ENCODE peak calls at places on chromosome 17, in ten cellular contexts. One of them, this sample, is unnamed.

GRCh38 chr17:5537251-5537650 is 47.1 kb downstream of the NLRP1 start:
- DNase-seq in CD4-positive, alpha-beta memory T cell: no peak
- DNase-seq in CD8-positive, alpha-beta T cell: no peak
- DNase-seq in PC-9: no peak
- DNase-seq in cardiac muscle cell: no peak
- DNase-seq in heart right ventricle: no peak
- DNase-seq in endothelial cell of umbilical vein: no peak
- DNase-seq in OCI-LY7: no peak
- DNase-seq in thoracic aorta: no peak
- DNase-seq in tibial nerve: no peak
- DNase-seq in this sample: no peak

GRCh38 chr17:34826332-34826731 is 134.9 kb downstream of the CCT6B start:
- DNase-seq in CD4-positive, alpha-beta memory T cell: no peak
- DNase-seq in CD8-positive, alpha-beta T cell: no peak
- DNase-seq in PC-9: peak; percentile 58
- DNase-seq in cardiac muscle cell: no peak
- DNase-seq in heart right ventricle: no peak
- DNase-seq in endothelial cell of umbilical vein: no peak
- DNase-seq in OCI-LY7: no peak
- DNase-seq in thoracic aorta: no peak
- DNase-seq in tibial nerve: no peak
- DNase-seq in this sample: no peak

GRCh38 chr17:65185060-65185459 is 47.9 kb downstream of the RGS9 start:
- DNase-seq in CD4-positive, alpha-beta memory T cell: no peak
- DNase-seq in CD8-positive, alpha-beta T cell: no peak
- DNase-seq in PC-9: no peak
- DNase-seq in cardiac muscle cell: no peak
- DNase-seq in heart right ventricle: no peak
- DNase-seq in endothelial cell of umbilical vein: no peak
- DNase-seq in OCI-LY7: no peak
- DNase-seq in thoracic aorta: no peak
- DNase-seq in tibial nerve: no peak
- DNase-seq in this sample: no peak

GRCh38 chr17:47317119-47317518 is 6.6 kb upstream of the EFCAB13 start:
- DNase-seq in CD4-positive, alpha-beta memory T cell: no peak
- DNase-seq in CD8-positive, alpha-beta T cell: no peak
- DNase-seq in PC-9: no peak
- DNase-seq in cardiac muscle cell: no peak
- DNase-seq in heart right ventricle: no peak
- DNase-seq in endothelial cell of umbilical vein: no peak
- DNase-seq in OCI-LY7: no peak
- DNase-seq in thoracic aorta: no peak
- DNase-seq in tibial nerve: no peak
- DNase-seq in this sample: no peak

GRCh38 chr17:56679148-56679766 is 85.8 kb downstream of the NOG start:
- DNase-seq in CD4-positive, alpha-beta memory T cell: peak; percentile 8
- DNase-seq in CD8-positive, alpha-beta T cell: no peak
- DNase-seq in PC-9: no peak
- DNase-seq in cardiac muscle cell: peak; percentile 66
- DNase-seq in heart right ventricle: no peak
- DNase-seq in endothelial cell of umbilical vein: peak; percentile 54
- DNase-seq in OCI-LY7: peak; percentile 4
- DNase-seq in thoracic aorta: no peak
- DNase-seq in tibial nerve: peak; percentile 20
- DNase-seq in this sample: no peak

GRCh38 chr17:5667871-5668270 is 83.6 kb upstream of the NLRP1 start:
- DNase-seq in CD4-positive, alpha-beta memory T cell: no peak
- DNase-seq in CD8-positive, alpha-beta T cell: no peak
- DNase-seq in PC-9: no peak
- DNase-seq in cardiac muscle cell: no peak
- DNase-seq in heart right ventricle: no peak
- DNase-seq in endothelial cell of umbilical vein: no peak
- DNase-seq in OCI-LY7: peak; percentile 5
- DNase-seq in thoracic aorta: no peak
- DNase-seq in tibial nerve: no peak
- DNase-seq in this sample: no peak

GRCh38 chr17:47615766-47616424 is 33.8 kb upstream of the KPNB1 start:
- DNase-seq in CD4-positive, alpha-beta memory T cell: peak; percentile 54
- DNase-seq in CD8-positive, alpha-beta T cell: no peak
- DNase-seq in PC-9: no peak
- DNase-seq in cardiac muscle cell: peak; percentile 69
- DNase-seq in heart right ventricle: no peak
- DNase-seq in endothelial cell of umbilical vein: peak; percentile 61
- DNase-seq in OCI-LY7: peak; percentile 72
- DNase-seq in thoracic aorta: no peak
- DNase-seq in tibial nerve: no peak
- DNase-seq in this sample: no peak

GRCh38 chr17:49971848-49972485 is 3.0 kb downstream of the DLX4 start:
- DNase-seq in CD4-positive, alpha-beta memory T cell: no peak
- DNase-seq in CD8-positive, alpha-beta T cell: no peak
- DNase-seq in PC-9: no peak
- DNase-seq in cardiac muscle cell: peak; percentile 23
- DNase-seq in heart right ventricle: no peak
- DNase-seq in endothelial cell of umbilical vein: no peak
- DNase-seq in OCI-LY7: no peak
- DNase-seq in thoracic aorta: no peak
- DNase-seq in tibial nerve: no peak
- DNase-seq in this sample: no peak

GRCh38 chr17:35433075-35433894 is 985 bp upstream of the SLFN12 start:
- DNase-seq in CD4-positive, alpha-beta memory T cell: peak; percentile 39
- DNase-seq in CD8-positive, alpha-beta T cell: no peak
- DNase-seq in PC-9: peak; percentile 77
- DNase-seq in cardiac muscle cell: peak; percentile 65
- DNase-seq in heart right ventricle: peak; percentile 56
- DNase-seq in endothelial cell of umbilical vein: peak; percentile 96
- DNase-seq in OCI-LY7: no peak
- DNase-seq in thoracic aorta: peak; percentile 78
- DNase-seq in tibial nerve: peak; percentile 65
- DNase-seq in this sample: peak; percentile 83

GRCh38 chr17:45347451-45347850 is 30.6 kb upstream of the MAP3K14 start:
- DNase-seq in CD4-positive, alpha-beta memory T cell: no peak
- DNase-seq in CD8-positive, alpha-beta T cell: no peak
- DNase-seq in PC-9: no peak
- DNase-seq in cardiac muscle cell: peak; percentile 78
- DNase-seq in heart right ventricle: no peak
- DNase-seq in endothelial cell of umbilical vein: no peak
- DNase-seq in OCI-LY7: no peak
- DNase-seq in thoracic aorta: no peak
- DNase-seq in tibial nerve: no peak
- DNase-seq in this sample: no peak

GRCh38 chr17:17537311-17538099 is 41.3 kb upstream of the RASD1 start:
- DNase-seq in CD4-positive, alpha-beta memory T cell: no peak
- DNase-seq in CD8-positive, alpha-beta T cell: no peak
- DNase-seq in PC-9: no peak
- DNase-seq in cardiac muscle cell: peak; percentile 34
- DNase-seq in heart right ventricle: no peak
- DNase-seq in endothelial cell of umbilical vein: no peak
- DNase-seq in OCI-LY7: no peak
- DNase-seq in thoracic aorta: no peak
- DNase-seq in tibial nerve: no peak
- DNase-seq in this sample: no peak

GRCh38 chr17:3004150-3004801 is 59.1 kb downstream of the OR1D5 start:
- DNase-seq in CD4-positive, alpha-beta memory T cell: peak; percentile 52
- DNase-seq in CD8-positive, alpha-beta T cell: peak; percentile 53
- DNase-seq in PC-9: peak; percentile 99
- DNase-seq in cardiac muscle cell: peak; percentile 99
- DNase-seq in heart right ventricle: peak; percentile 99
- DNase-seq in endothelial cell of umbilical vein: peak; percentile 99
- DNase-seq in OCI-LY7: peak; percentile 80
- DNase-seq in thoracic aorta: peak; percentile 99
- DNase-seq in tibial nerve: peak; percentile 95
- DNase-seq in this sample: peak; percentile 99

GRCh38 chr17:29710891-29711418 is 88.2 kb upstream of the CORO6 start:
- DNase-seq in CD4-positive, alpha-beta memory T cell: no peak
- DNase-seq in CD8-positive, alpha-beta T cell: no peak
- DNase-seq in PC-9: peak; percentile 77
- DNase-seq in cardiac muscle cell: no peak
- DNase-seq in heart right ventricle: no peak
- DNase-seq in endothelial cell of umbilical vein: no peak
- DNase-seq in OCI-LY7: no peak
- DNase-seq in thoracic aorta: no peak
- DNase-seq in tibial nerve: no peak
- DNase-seq in this sample: no peak

GRCh38 chr17:9519873-9520272 is 55.7 kb downstream of the STX8 start:
- DNase-seq in CD4-positive, alpha-beta memory T cell: no peak
- DNase-seq in CD8-positive, alpha-beta T cell: no peak
- DNase-seq in PC-9: no peak
- DNase-seq in cardiac muscle cell: no peak
- DNase-seq in heart right ventricle: no peak
- DNase-seq in endothelial cell of umbilical vein: no peak
- DNase-seq in OCI-LY7: no peak
- DNase-seq in thoracic aorta: no peak
- DNase-seq in tibial nerve: no peak
- DNase-seq in this sample: no peak

GRCh38 chr17:16419929-16420271 is 4.5 kb downstream of the TRPV2 start:
- DNase-seq in CD4-positive, alpha-beta memory T cell: peak; percentile 15
- DNase-seq in CD8-positive, alpha-beta T cell: no peak
- DNase-seq in PC-9: peak; percentile 53
- DNase-seq in cardiac muscle cell: no peak
- DNase-seq in heart right ventricle: no peak
- DNase-seq in endothelial cell of umbilical vein: no peak
- DNase-seq in OCI-LY7: no peak
- DNase-seq in thoracic aorta: no peak
- DNase-seq in tibial nerve: no peak
- DNase-seq in this sample: no peak

DNA sequence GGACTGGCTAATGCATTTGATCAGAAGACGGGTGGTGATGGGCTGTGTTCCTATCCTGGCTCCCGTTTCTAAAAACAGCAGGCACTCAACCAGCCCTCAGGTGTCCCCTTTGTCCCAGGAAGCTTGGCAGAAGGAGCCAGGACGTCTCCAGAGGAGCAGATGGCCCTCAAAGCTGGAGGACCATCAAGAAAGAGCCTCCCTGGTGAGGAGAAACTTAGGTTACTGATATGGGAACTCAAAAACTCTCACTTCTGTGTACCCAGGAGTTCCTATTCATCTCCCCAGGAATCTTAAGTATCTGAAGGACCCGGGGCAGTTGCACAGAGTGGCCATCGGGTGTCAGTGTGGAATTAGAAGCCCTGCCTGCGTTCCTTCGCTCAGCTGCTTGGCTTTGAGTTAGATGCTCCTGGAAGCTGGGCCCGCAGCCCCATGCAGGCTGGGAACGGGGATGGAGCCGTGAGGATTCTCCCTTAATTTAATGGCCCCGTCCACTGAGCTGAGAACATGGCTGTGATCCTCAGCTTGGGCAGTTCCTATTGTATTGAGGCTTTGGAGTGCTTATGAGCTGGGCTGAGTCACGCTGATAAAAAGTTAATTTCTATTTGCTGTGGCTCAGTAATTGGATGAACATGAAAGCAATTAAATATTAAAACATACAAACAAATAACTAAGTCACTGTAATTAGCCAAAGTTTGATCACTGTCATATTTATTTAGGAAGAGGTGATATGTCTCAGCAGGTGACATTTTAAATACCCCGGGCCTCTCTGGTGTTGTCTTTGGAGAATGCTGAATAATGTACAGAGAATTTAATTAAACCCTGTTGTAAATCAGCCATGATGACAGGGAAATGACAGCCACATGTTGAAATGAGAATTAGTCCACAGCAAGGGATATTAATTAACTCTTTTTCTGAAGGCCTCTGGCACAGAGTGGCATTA is 402.1 kb downstream of the SEC14L1 start:
- DNase-seq in CD4-positive, alpha-beta memory T cell: peak; percentile 60
- DNase-seq in CD8-positive, alpha-beta T cell: peak; percentile 32
- DNase-seq in PC-9: peak; percentile 54
- DNase-seq in cardiac muscle cell: peak; percentile 94
- DNase-seq in heart right ventricle: peak; percentile 66
- DNase-seq in endothelial cell of umbilical vein: peak; percentile 71
- DNase-seq in OCI-LY7: peak; percentile 83
- DNase-seq in thoracic aorta: peak; percentile 53
- DNase-seq in tibial nerve: peak; percentile 90
- DNase-seq in this sample: peak; percentile 83
- H3K27ac ChIP-seq in CD4-positive, alpha-beta memory T cell: no peak overlapping the region
- H3K27ac ChIP-seq in CD8-positive, alpha-beta T cell: no peak overlapping the region
- H3K27ac ChIP-seq in PC-9: no peak overlapping the region
- H3K27ac ChIP-seq in cardiac muscle cell: peak overlapping the region; percentile 90
- H3K27ac ChIP-seq in heart right ventricle: peak overlapping the region; percentile 87
- H3K27ac ChIP-seq in endothelial cell of umbilical vein: no peak overlapping the region
- H3K27ac ChIP-seq in OCI-LY7: no peak overlapping the region
- H3K27ac ChIP-seq in thoracic aorta: no peak overlapping the region
- H3K27ac ChIP-seq in tibial nerve: no peak overlapping the region
- H3K27ac ChIP-seq in this sample: peak overlapping the region; percentile 83

GRCh38 chr17:32488177-32488542 is 1.4 kb downstream of the CDK5R1 start:
- DNase-seq in CD4-positive, alpha-beta memory T cell: no peak
- DNase-seq in CD8-positive, alpha-beta T cell: no peak
- DNase-seq in PC-9: no peak
- DNase-seq in cardiac muscle cell: no peak
- DNase-seq in heart right ventricle: no peak
- DNase-seq in endothelial cell of umbilical vein: no peak
- DNase-seq in OCI-LY7: no peak
- DNase-seq in thoracic aorta: no peak
- DNase-seq in tibial nerve: no peak
- DNase-seq in this sample: no peak
- H3K4me1 ChIP-seq in CD4-positive, alpha-beta memory T cell: peaks cover 62% of the 10 kb centered on the region
- H3K4me1 ChIP-seq in CD8-positive, alpha-beta T cell: peaks cover 63% of the 10 kb centered on the region
- H3K4me1 ChIP-seq in PC-9: peaks cover 8% of the 10 kb centered on the region
- H3K4me1 ChIP-seq in cardiac muscle cell: peaks cover 12% of the 10 kb centered on the region
- H3K4me1 ChIP-seq in heart right ventricle: peaks cover 35% of the 10 kb centered on the region
- H3K4me1 ChIP-seq in endothelial cell of umbilical vein: peaks cover 6% of the 10 kb centered on the region
- H3K4me1 ChIP-seq in OCI-LY7: peaks cover 23% of the 10 kb centered on the region
- H3K4me1 ChIP-seq in thoracic aorta: peaks cover 15% of the 10 kb centered on the region
- H3K4me1 ChIP-seq in tibial nerve: peaks cover 27% of the 10 kb centered on the region
- H3K4me1 ChIP-seq in this sample: peaks cover 4% of the 10 kb centered on the region

GRCh38 chr17:21286066-21286770 is 1.7 kb downstream of the MAP2K3 start:
- DNase-seq in CD4-positive, alpha-beta memory T cell: no peak
- DNase-seq in CD8-positive, alpha-beta T cell: no peak
- DNase-seq in PC-9: peak; percentile 93
- DNase-seq in cardiac muscle cell: peak; percentile 91
- DNase-seq in heart right ventricle: peak; percentile 82
- DNase-seq in endothelial cell of umbilical vein: peak; percentile 94
- DNase-seq in OCI-LY7: peak; percentile 58
- DNase-seq in thoracic aorta: peak; percentile 96
- DNase-seq in tibial nerve: peak; percentile 87
- DNase-seq in this sample: peak; percentile 90
- H3K4me3 ChIP-seq in CD4-positive, alpha-beta memory T cell: peak overlapping the region; percentile 87
- H3K4me3 ChIP-seq in CD8-positive, alpha-beta T cell: peak overlapping the region; percentile 78
- H3K4me3 ChIP-seq in PC-9: peak overlapping the region; percentile 76
- H3K4me3 ChIP-seq in cardiac muscle cell: peak overlapping the region; percentile 10
- H3K4me3 ChIP-seq in heart right ventricle: peak overlapping the region; percentile 93
- H3K4me3 ChIP-seq in endothelial cell of umbilical vein: peak overlapping the region; percentile 75
- H3K4me3 ChIP-seq in OCI-LY7: peak overlapping the region; percentile 84
- H3K4me3 ChIP-seq in thoracic aorta: peak overlapping the region; percentile 88
- H3K4me3 ChIP-seq in tibial nerve: peak overlapping the region; percentile 85
- H3K4me3 ChIP-seq in this sample: peak overlapping the region; percentile 94

DNA sequence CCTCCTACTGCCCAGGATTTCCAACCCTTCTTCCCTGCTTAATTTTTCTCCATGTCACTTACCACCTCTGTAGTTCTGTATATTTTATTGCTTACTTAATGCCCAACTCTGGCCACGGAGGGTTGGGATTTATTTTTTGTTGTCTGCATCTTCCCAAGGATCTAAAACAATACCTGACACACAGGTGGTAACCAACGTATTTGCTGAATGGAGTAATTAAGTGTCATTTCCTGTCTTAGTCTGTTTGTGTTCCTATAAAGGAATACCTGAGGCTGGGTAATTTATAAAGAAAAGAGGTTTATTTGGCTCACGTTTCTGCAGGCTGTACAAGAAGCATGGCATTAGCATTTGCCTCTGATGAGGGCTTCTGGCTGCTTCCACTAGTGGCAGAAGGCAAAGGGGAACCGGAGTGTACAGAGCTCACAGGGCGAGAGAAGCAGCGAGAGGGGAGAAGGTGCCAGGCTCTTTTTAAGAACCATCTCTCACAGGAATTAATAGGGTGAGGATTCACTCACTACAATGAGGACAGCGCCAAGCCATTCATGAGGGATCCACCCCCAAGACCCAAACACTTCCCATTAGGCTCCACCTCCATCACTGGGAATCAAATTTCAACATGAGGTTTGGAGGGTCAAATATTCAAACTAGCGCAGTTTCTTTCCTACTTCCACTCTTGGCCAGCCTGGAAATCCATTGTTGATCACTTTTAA is 44.8 kb downstream of the ERN1 start:
- DNase-seq in CD4-positive, alpha-beta memory T cell: no peak
- DNase-seq in CD8-positive, alpha-beta T cell: no peak
- DNase-seq in PC-9: no peak
- DNase-seq in cardiac muscle cell: no peak
- DNase-seq in heart right ventricle: no peak
- DNase-seq in endothelial cell of umbilical vein: no peak
- DNase-seq in OCI-LY7: no peak
- DNase-seq in thoracic aorta: no peak
- DNase-seq in tibial nerve: no peak
- DNase-seq in this sample: no peak
- H3K27ac ChIP-seq in CD4-positive, alpha-beta memory T cell: no peak overlapping the region
- H3K27ac ChIP-seq in CD8-positive, alpha-beta T cell: no peak overlapping the region
- H3K27ac ChIP-seq in PC-9: peak overlapping the region; percentile 99
- H3K27ac ChIP-seq in cardiac muscle cell: no peak overlapping the region
- H3K27ac ChIP-seq in heart right ventricle: peak overlapping the region; percentile 18
- H3K27ac ChIP-seq in endothelial cell of umbilical vein: no peak overlapping the region
- H3K27ac ChIP-seq in OCI-LY7: peak overlapping the region; percentile 20
- H3K27ac ChIP-seq in thoracic aorta: no peak overlapping the region
- H3K27ac ChIP-seq in tibial nerve: peak overlapping the region; percentile 58
- H3K27ac ChIP-seq in this sample: peak overlapping the region; percentile 0